ENCODE peak calls at places on chromosome 4, in ten cellular contexts. One of them, this sample, is unnamed.

GRCh38 chr4:169859366-169860216 is 101.8 kb upstream of the HPF1 start:
- DNase-seq in MCF 10A: no peak
- DNase-seq in stimulated activated CD4-positive, alpha-beta T cell treated with anti-CD3 and anti-CD28 coated beads, Interleukin-2, amount 100 ng/mL, for 24 hours: no peak
- DNase-seq in NCI-H1694: no peak
- DNase-seq in cardiac fibroblast: no peak
- DNase-seq in nephron progenitor cell: no peak
- DNase-seq in GM04504: no peak
- DNase-seq in CD8-positive, alpha-beta memory T cell: no peak
- DNase-seq in stimulated activated CD8-positive, alpha-beta memory T cell treated with anti-CD3 and anti-CD28 coated beads, Interleukin-2, amount 100 ng/mL, for 1 hour: no peak
- DNase-seq in HCT116: no peak
- DNase-seq in this sample: no peak

GRCh38 chr4:52507774-52508173 is 151.3 kb downstream of the USP46 start:
- DNase-seq in MCF 10A: no peak
- DNase-seq in cardiac fibroblast: no peak
- DNase-seq in stimulated activated CD8-positive, alpha-beta memory T cell treated with anti-CD3 and anti-CD28 coated beads, Interleukin-2, amount 100 ng/mL, for 1 hour: no peak
- DNase-seq in nephron progenitor cell: no peak
- DNase-seq in stimulated activated CD4-positive, alpha-beta T cell treated with anti-CD3 and anti-CD28 coated beads, Interleukin-2, amount 100 ng/mL, for 24 hours: no peak
- DNase-seq in HCT116: no peak
- DNase-seq in CD8-positive, alpha-beta memory T cell: no peak
- DNase-seq in NCI-H1694: no peak
- DNase-seq in GM04504: no peak
- DNase-seq in this sample: no peak

GRCh38 chr4:40121515-40121914 is 64.9 kb downstream of the N4BP2 start:
- DNase-seq in nephron progenitor cell: no peak
- DNase-seq in GM04504: peak
- DNase-seq in MCF 10A: peak
- DNase-seq in NCI-H1694: no peak
- DNase-seq in stimulated activated CD4-positive, alpha-beta T cell treated with anti-CD3 and anti-CD28 coated beads, Interleukin-2, amount 100 ng/mL, for 24 hours: no peak
- DNase-seq in cardiac fibroblast: peak
- DNase-seq in stimulated activated CD8-positive, alpha-beta memory T cell treated with anti-CD3 and anti-CD28 coated beads, Interleukin-2, amount 100 ng/mL, for 1 hour: no peak
- DNase-seq in HCT116: peak
- DNase-seq in CD8-positive, alpha-beta memory T cell: no peak
- DNase-seq in this sample: peak

GRCh38 chr4:176792348-176793059 is at the start of gene VEGFC:
- DNase-seq in MCF 10A: peak
- DNase-seq in cardiac fibroblast: peak
- DNase-seq in stimulated activated CD4-positive, alpha-beta T cell treated with anti-CD3 and anti-CD28 coated beads, Interleukin-2, amount 100 ng/mL, for 24 hours: no peak
- DNase-seq in CD8-positive, alpha-beta memory T cell: no peak
- DNase-seq in NCI-H1694: no peak
- DNase-seq in stimulated activated CD8-positive, alpha-beta memory T cell treated with anti-CD3 and anti-CD28 coated beads, Interleukin-2, amount 100 ng/mL, for 1 hour: no peak
- DNase-seq in GM04504: peak
- DNase-seq in nephron progenitor cell: peak
- DNase-seq in HCT116: no peak
- DNase-seq in this sample: peak

GRCh38 chr4:20490734-20491133 is 209.5 kb upstream of the PACRGL start:
- DNase-seq in MCF 10A: no peak
- DNase-seq in HCT116: no peak
- DNase-seq in stimulated activated CD8-positive, alpha-beta memory T cell treated with anti-CD3 and anti-CD28 coated beads, Interleukin-2, amount 100 ng/mL, for 1 hour: no peak
- DNase-seq in stimulated activated CD4-positive, alpha-beta T cell treated with anti-CD3 and anti-CD28 coated beads, Interleukin-2, amount 100 ng/mL, for 24 hours: no peak
- DNase-seq in CD8-positive, alpha-beta memory T cell: no peak
- DNase-seq in nephron progenitor cell: no peak
- DNase-seq in GM04504: no peak
- DNase-seq in cardiac fibroblast: no peak
- DNase-seq in NCI-H1694: no peak
- DNase-seq in this sample: no peak

GRCh38 chr4:52883183-52883621 is 21.1 kb downstream of the RASL11B start:
- DNase-seq in NCI-H1694: no peak
- DNase-seq in stimulated activated CD4-positive, alpha-beta T cell treated with anti-CD3 and anti-CD28 coated beads, Interleukin-2, amount 100 ng/mL, for 24 hours: no peak
- DNase-seq in nephron progenitor cell: no peak
- DNase-seq in CD8-positive, alpha-beta memory T cell: no peak
- DNase-seq in stimulated activated CD8-positive, alpha-beta memory T cell treated with anti-CD3 and anti-CD28 coated beads, Interleukin-2, amount 100 ng/mL, for 1 hour: no peak
- DNase-seq in HCT116: no peak
- DNase-seq in cardiac fibroblast: no peak
- DNase-seq in GM04504: no peak
- DNase-seq in MCF 10A: no peak
- DNase-seq in this sample: no peak

GRCh38 chr4:98505991-98506390 is 152.4 kb downstream of the TSPAN5 start:
- DNase-seq in nephron progenitor cell: no peak
- DNase-seq in cardiac fibroblast: no peak
- DNase-seq in stimulated activated CD8-positive, alpha-beta memory T cell treated with anti-CD3 and anti-CD28 coated beads, Interleukin-2, amount 100 ng/mL, for 1 hour: no peak
- DNase-seq in NCI-H1694: no peak
- DNase-seq in GM04504: no peak
- DNase-seq in HCT116: no peak
- DNase-seq in CD8-positive, alpha-beta memory T cell: no peak
- DNase-seq in MCF 10A: no peak
- DNase-seq in stimulated activated CD4-positive, alpha-beta T cell treated with anti-CD3 and anti-CD28 coated beads, Interleukin-2, amount 100 ng/mL, for 24 hours: no peak
- DNase-seq in this sample: no peak

GRCh38 chr4:26028793-26029511 is 114.9 kb downstream of the SMIM20 start:
- DNase-seq in cardiac fibroblast: peak
- DNase-seq in nephron progenitor cell: peak
- DNase-seq in HCT116: no peak
- DNase-seq in GM04504: no peak
- DNase-seq in stimulated activated CD4-positive, alpha-beta T cell treated with anti-CD3 and anti-CD28 coated beads, Interleukin-2, amount 100 ng/mL, for 24 hours: peak
- DNase-seq in MCF 10A: no peak
- DNase-seq in NCI-H1694: no peak
- DNase-seq in stimulated activated CD8-positive, alpha-beta memory T cell treated with anti-CD3 and anti-CD28 coated beads, Interleukin-2, amount 100 ng/mL, for 1 hour: peak
- DNase-seq in CD8-positive, alpha-beta memory T cell: peak
- DNase-seq in this sample: peak

GRCh38 chr4:100189820-100190642 is at the start of gene DDIT4L:
- DNase-seq in GM04504: peak
- DNase-seq in NCI-H1694: no peak
- DNase-seq in nephron progenitor cell: peak
- DNase-seq in cardiac fibroblast: peak
- DNase-seq in MCF 10A: peak
- DNase-seq in stimulated activated CD8-positive, alpha-beta memory T cell treated with anti-CD3 and anti-CD28 coated beads, Interleukin-2, amount 100 ng/mL, for 1 hour: no peak
- DNase-seq in HCT116: peak
- DNase-seq in CD8-positive, alpha-beta memory T cell: peak
- DNase-seq in stimulated activated CD4-positive, alpha-beta T cell treated with anti-CD3 and anti-CD28 coated beads, Interleukin-2, amount 100 ng/mL, for 24 hours: peak
- DNase-seq in this sample: peak

GRCh38 chr4:183106839-183107238 is 7.8 kb downstream of the WWC2 start:
- DNase-seq in stimulated activated CD8-positive, alpha-beta memory T cell treated with anti-CD3 and anti-CD28 coated beads, Interleukin-2, amount 100 ng/mL, for 1 hour: no peak
- DNase-seq in NCI-H1694: no peak
- DNase-seq in nephron progenitor cell: no peak
- DNase-seq in stimulated activated CD4-positive, alpha-beta T cell treated with anti-CD3 and anti-CD28 coated beads, Interleukin-2, amount 100 ng/mL, for 24 hours: no peak
- DNase-seq in CD8-positive, alpha-beta memory T cell: no peak
- DNase-seq in MCF 10A: no peak
- DNase-seq in HCT116: no peak
- DNase-seq in GM04504: no peak
- DNase-seq in cardiac fibroblast: no peak
- DNase-seq in this sample: no peak

GRCh38 chr4:7719354-7720174 is 220.1 kb downstream of the AFAP1 start:
- DNase-seq in MCF 10A: peak
- DNase-seq in nephron progenitor cell: peak
- DNase-seq in NCI-H1694: no peak
- DNase-seq in CD8-positive, alpha-beta memory T cell: peak
- DNase-seq in stimulated activated CD4-positive, alpha-beta T cell treated with anti-CD3 and anti-CD28 coated beads, Interleukin-2, amount 100 ng/mL, for 24 hours: peak
- DNase-seq in cardiac fibroblast: peak
- DNase-seq in GM04504: no peak
- DNase-seq in stimulated activated CD8-positive, alpha-beta memory T cell treated with anti-CD3 and anti-CD28 coated beads, Interleukin-2, amount 100 ng/mL, for 1 hour: peak
- DNase-seq in HCT116: no peak
- DNase-seq in this sample: peak

GRCh38 chr4:112633477-112634235 is 3.1 kb downstream of the ZGRF1 start:
- DNase-seq in stimulated activated CD8-positive, alpha-beta memory T cell treated with anti-CD3 and anti-CD28 coated beads, Interleukin-2, amount 100 ng/mL, for 1 hour: no peak
- DNase-seq in NCI-H1694: peak
- DNase-seq in GM04504: peak
- DNase-seq in stimulated activated CD4-positive, alpha-beta T cell treated with anti-CD3 and anti-CD28 coated beads, Interleukin-2, amount 100 ng/mL, for 24 hours: no peak
- DNase-seq in HCT116: peak
- DNase-seq in MCF 10A: peak
- DNase-seq in nephron progenitor cell: no peak
- DNase-seq in cardiac fibroblast: peak
- DNase-seq in CD8-positive, alpha-beta memory T cell: peak
- DNase-seq in this sample: peak

GRCh38 chr4:120829113-120829831 is 93.3 kb downstream of the PRDM5 start:
- DNase-seq in MCF 10A: peak
- DNase-seq in NCI-H1694: no peak
- DNase-seq in HCT116: no peak
- DNase-seq in CD8-positive, alpha-beta memory T cell: no peak
- DNase-seq in stimulated activated CD8-positive, alpha-beta memory T cell treated with anti-CD3 and anti-CD28 coated beads, Interleukin-2, amount 100 ng/mL, for 1 hour: no peak
- DNase-seq in stimulated activated CD4-positive, alpha-beta T cell treated with anti-CD3 and anti-CD28 coated beads, Interleukin-2, amount 100 ng/mL, for 24 hours: no peak
- DNase-seq in cardiac fibroblast: peak
- DNase-seq in nephron progenitor cell: no peak
- DNase-seq in GM04504: no peak
- DNase-seq in this sample: no peak

GRCh38 chr4:174600391-174600790 is 78.1 kb upstream of the HPGD start:
- DNase-seq in GM04504: no peak
- DNase-seq in HCT116: no peak
- DNase-seq in stimulated activated CD8-positive, alpha-beta memory T cell treated with anti-CD3 and anti-CD28 coated beads, Interleukin-2, amount 100 ng/mL, for 1 hour: no peak
- DNase-seq in cardiac fibroblast: no peak
- DNase-seq in NCI-H1694: no peak
- DNase-seq in stimulated activated CD4-positive, alpha-beta T cell treated with anti-CD3 and anti-CD28 coated beads, Interleukin-2, amount 100 ng/mL, for 24 hours: no peak
- DNase-seq in MCF 10A: no peak
- DNase-seq in nephron progenitor cell: no peak
- DNase-seq in CD8-positive, alpha-beta memory T cell: no peak
- DNase-seq in this sample: no peak

GRCh38 chr4:156705291-156705690 is 266.3 kb downstream of the PDGFC start:
- DNase-seq in CD8-positive, alpha-beta memory T cell: no peak
- DNase-seq in stimulated activated CD8-positive, alpha-beta memory T cell treated with anti-CD3 and anti-CD28 coated beads, Interleukin-2, amount 100 ng/mL, for 1 hour: no peak
- DNase-seq in stimulated activated CD4-positive, alpha-beta T cell treated with anti-CD3 and anti-CD28 coated beads, Interleukin-2, amount 100 ng/mL, for 24 hours: no peak
- DNase-seq in nephron progenitor cell: no peak
- DNase-seq in cardiac fibroblast: peak
- DNase-seq in MCF 10A: no peak
- DNase-seq in HCT116: no peak
- DNase-seq in NCI-H1694: no peak
- DNase-seq in GM04504: no peak
- DNase-seq in this sample: no peak

GRCh38 chr4:87557348-87557747 is 28.2 kb upstream of the SPARCL1 start:
- DNase-seq in MCF 10A: no peak
- DNase-seq in stimulated activated CD8-positive, alpha-beta memory T cell treated with anti-CD3 and anti-CD28 coated beads, Interleukin-2, amount 100 ng/mL, for 1 hour: no peak
- DNase-seq in nephron progenitor cell: no peak
- DNase-seq in CD8-positive, alpha-beta memory T cell: no peak
- DNase-seq in GM04504: no peak
- DNase-seq in cardiac fibroblast: no peak
- DNase-seq in stimulated activated CD4-positive, alpha-beta T cell treated with anti-CD3 and anti-CD28 coated beads, Interleukin-2, amount 100 ng/mL, for 24 hours: no peak
- DNase-seq in HCT116: no peak
- DNase-seq in NCI-H1694: no peak
- DNase-seq in this sample: no peak

GRCh38 chr4:122041312-122041711 is 89.5 kb upstream of the TRPC3 start:
- DNase-seq in NCI-H1694: no peak
- DNase-seq in cardiac fibroblast: no peak
- DNase-seq in GM04504: no peak
- DNase-seq in HCT116: no peak
- DNase-seq in CD8-positive, alpha-beta memory T cell: no peak
- DNase-seq in stimulated activated CD4-positive, alpha-beta T cell treated with anti-CD3 and anti-CD28 coated beads, Interleukin-2, amount 100 ng/mL, for 24 hours: no peak
- DNase-seq in stimulated activated CD8-positive, alpha-beta memory T cell treated with anti-CD3 and anti-CD28 coated beads, Interleukin-2, amount 100 ng/mL, for 1 hour: no peak
- DNase-seq in nephron progenitor cell: no peak
- DNase-seq in MCF 10A: no peak
- DNase-seq in this sample: no peak

GRCh38 chr4:99117876-99118693 is 26.0 kb downstream of the ADH4 start:
- DNase-seq in CD8-positive, alpha-beta memory T cell: peak
- DNase-seq in GM04504: no peak
- DNase-seq in stimulated activated CD4-positive, alpha-beta T cell treated with anti-CD3 and anti-CD28 coated beads, Interleukin-2, amount 100 ng/mL, for 24 hours: no peak
- DNase-seq in nephron progenitor cell: no peak
- DNase-seq in cardiac fibroblast: peak
- DNase-seq in HCT116: no peak
- DNase-seq in MCF 10A: peak
- DNase-seq in NCI-H1694: peak
- DNase-seq in stimulated activated CD8-positive, alpha-beta memory T cell treated with anti-CD3 and anti-CD28 coated beads, Interleukin-2, amount 100 ng/mL, for 1 hour: no peak
- DNase-seq in this sample: peak

GRCh38 chr4:44722001-44722400 is 4.4 kb downstream of the GNPDA2 start:
- DNase-seq in nephron progenitor cell: no peak
- DNase-seq in MCF 10A: peak
- DNase-seq in NCI-H1694: no peak
- DNase-seq in cardiac fibroblast: no peak
- DNase-seq in CD8-positive, alpha-beta memory T cell: no peak
- DNase-seq in stimulated activated CD4-positive, alpha-beta T cell treated with anti-CD3 and anti-CD28 coated beads, Interleukin-2, amount 100 ng/mL, for 24 hours: no peak
- DNase-seq in GM04504: no peak
- DNase-seq in stimulated activated CD8-positive, alpha-beta memory T cell treated with anti-CD3 and anti-CD28 coated beads, Interleukin-2, amount 100 ng/mL, for 1 hour: no peak
- DNase-seq in HCT116: no peak
- DNase-seq in this sample: no peak

GRCh38 chr4:8534129-8534528 is 46.1 kb upstream of the GPR78 start:
- DNase-seq in MCF 10A: peak
- DNase-seq in stimulated activated CD8-positive, alpha-beta memory T cell treated with anti-CD3 and anti-CD28 coated beads, Interleukin-2, amount 100 ng/mL, for 1 hour: no peak
- DNase-seq in CD8-positive, alpha-beta memory T cell: no peak
- DNase-seq in GM04504: no peak
- DNase-seq in stimulated activated CD4-positive, alpha-beta T cell treated with anti-CD3 and anti-CD28 coated beads, Interleukin-2, amount 100 ng/mL, for 24 hours: no peak
- DNase-seq in HCT116: peak
- DNase-seq in nephron progenitor cell: no peak
- DNase-seq in NCI-H1694: no peak
- DNase-seq in cardiac fibroblast: no peak
- DNase-seq in this sample: peak

GRCh38 chr4:69753666-69754065 is 6.8 kb downstream of the SULT1B1 start:
- DNase-seq in NCI-H1694: no peak
- DNase-seq in stimulated activated CD4-positive, alpha-beta T cell treated with anti-CD3 and anti-CD28 coated beads, Interleukin-2, amount 100 ng/mL, for 24 hours: no peak
- DNase-seq in MCF 10A: no peak
- DNase-seq in HCT116: no peak
- DNase-seq in GM04504: no peak
- DNase-seq in cardiac fibroblast: peak
- DNase-seq in CD8-positive, alpha-beta memory T cell: no peak
- DNase-seq in stimulated activated CD8-positive, alpha-beta memory T cell treated with anti-CD3 and anti-CD28 coated beads, Interleukin-2, amount 100 ng/mL, for 1 hour: no peak
- DNase-seq in nephron progenitor cell: no peak
- DNase-seq in this sample: no peak

GRCh38 chr4:8316251-8316771 is 46.8 kb downstream of the HTRA3 start:
- DNase-seq in stimulated activated CD8-positive, alpha-beta memory T cell treated with anti-CD3 and anti-CD28 coated beads, Interleukin-2, amount 100 ng/mL, for 1 hour: no peak
- DNase-seq in stimulated activated CD4-positive, alpha-beta T cell treated with anti-CD3 and anti-CD28 coated beads, Interleukin-2, amount 100 ng/mL, for 24 hours: no peak
- DNase-seq in CD8-positive, alpha-beta memory T cell: no peak
- DNase-seq in MCF 10A: no peak
- DNase-seq in cardiac fibroblast: no peak
- DNase-seq in nephron progenitor cell: no peak
- DNase-seq in NCI-H1694: no peak
- DNase-seq in GM04504: no peak
- DNase-seq in HCT116: no peak
- DNase-seq in this sample: no peak

GRCh38 chr4:79445371-79445781 is 37.3 kb upstream of the GK2 start:
- DNase-seq in CD8-positive, alpha-beta memory T cell: no peak
- DNase-seq in cardiac fibroblast: no peak
- DNase-seq in nephron progenitor cell: peak
- DNase-seq in NCI-H1694: no peak
- DNase-seq in HCT116: no peak
- DNase-seq in MCF 10A: no peak
- DNase-seq in stimulated activated CD8-positive, alpha-beta memory T cell treated with anti-CD3 and anti-CD28 coated beads, Interleukin-2, amount 100 ng/mL, for 1 hour: no peak
- DNase-seq in stimulated activated CD4-positive, alpha-beta T cell treated with anti-CD3 and anti-CD28 coated beads, Interleukin-2, amount 100 ng/mL, for 24 hours: no peak
- DNase-seq in GM04504: no peak
- DNase-seq in this sample: no peak

GRCh38 chr4:7487998-7488671 is 53.4 kb upstream of the PSAPL1 start:
- DNase-seq in HCT116: no peak
- DNase-seq in CD8-positive, alpha-beta memory T cell: no peak
- DNase-seq in MCF 10A: no peak
- DNase-seq in nephron progenitor cell: no peak
- DNase-seq in NCI-H1694: no peak
- DNase-seq in GM04504: no peak
- DNase-seq in stimulated activated CD8-positive, alpha-beta memory T cell treated with anti-CD3 and anti-CD28 coated beads, Interleukin-2, amount 100 ng/mL, for 1 hour: no peak
- DNase-seq in stimulated activated CD4-positive, alpha-beta T cell treated with anti-CD3 and anti-CD28 coated beads, Interleukin-2, amount 100 ng/mL, for 24 hours: no peak
- DNase-seq in cardiac fibroblast: no peak
- DNase-seq in this sample: no peak

GRCh38 chr4:102608190-102608589 is 107.0 kb downstream of the NFKB1 start:
- DNase-seq in MCF 10A: no peak
- DNase-seq in stimulated activated CD8-positive, alpha-beta memory T cell treated with anti-CD3 and anti-CD28 coated beads, Interleukin-2, amount 100 ng/mL, for 1 hour: no peak
- DNase-seq in nephron progenitor cell: no peak
- DNase-seq in CD8-positive, alpha-beta memory T cell: no peak
- DNase-seq in stimulated activated CD4-positive, alpha-beta T cell treated with anti-CD3 and anti-CD28 coated beads, Interleukin-2, amount 100 ng/mL, for 24 hours: no peak
- DNase-seq in GM04504: no peak
- DNase-seq in cardiac fibroblast: peak
- DNase-seq in HCT116: no peak
- DNase-seq in NCI-H1694: no peak
- DNase-seq in this sample: no peak

GRCh38 chr4:55554453-55555030 is 7.8 kb upstream of the CLOCK start:
- DNase-seq in HCT116: peak
- DNase-seq in MCF 10A: peak
- DNase-seq in nephron progenitor cell: no peak
- DNase-seq in NCI-H1694: no peak
- DNase-seq in CD8-positive, alpha-beta memory T cell: peak
- DNase-seq in cardiac fibroblast: peak
- DNase-seq in stimulated activated CD4-positive, alpha-beta T cell treated with anti-CD3 and anti-CD28 coated beads, Interleukin-2, amount 100 ng/mL, for 24 hours: no peak
- DNase-seq in GM04504: no peak
- DNase-seq in stimulated activated CD8-positive, alpha-beta memory T cell treated with anti-CD3 and anti-CD28 coated beads, Interleukin-2, amount 100 ng/mL, for 1 hour: no peak
- DNase-seq in this sample: peak

GRCh38 chr4:188171551-188171950 is 32.3 kb downstream of the TRIML1 start:
- DNase-seq in cardiac fibroblast: peak
- DNase-seq in GM04504: no peak
- DNase-seq in stimulated activated CD8-positive, alpha-beta memory T cell treated with anti-CD3 and anti-CD28 coated beads, Interleukin-2, amount 100 ng/mL, for 1 hour: no peak
- DNase-seq in nephron progenitor cell: no peak
- DNase-seq in HCT116: no peak
- DNase-seq in stimulated activated CD4-positive, alpha-beta T cell treated with anti-CD3 and anti-CD28 coated beads, Interleukin-2, amount 100 ng/mL, for 24 hours: no peak
- DNase-seq in NCI-H1694: no peak
- DNase-seq in MCF 10A: peak
- DNase-seq in CD8-positive, alpha-beta memory T cell: no peak
- DNase-seq in this sample: no peak

GRCh38 chr4:7396186-7396585 is 38.5 kb downstream of the PSAPL1 start:
- DNase-seq in NCI-H1694: no peak
- DNase-seq in stimulated activated CD4-positive, alpha-beta T cell treated with anti-CD3 and anti-CD28 coated beads, Interleukin-2, amount 100 ng/mL, for 24 hours: no peak
- DNase-seq in stimulated activated CD8-positive, alpha-beta memory T cell treated with anti-CD3 and anti-CD28 coated beads, Interleukin-2, amount 100 ng/mL, for 1 hour: no peak
- DNase-seq in MCF 10A: no peak
- DNase-seq in nephron progenitor cell: no peak
- DNase-seq in CD8-positive, alpha-beta memory T cell: no peak
- DNase-seq in GM04504: no peak
- DNase-seq in cardiac fibroblast: no peak
- DNase-seq in HCT116: no peak
- DNase-seq in this sample: no peak